ENCODE peak calls at places on chromosomes 5 and 9, in ten cellular contexts. T is KG1; D is progenitor cell of endocrine pancreas; M is stimulated activated effector memory CD8-positive, alpha-beta T cell treated with anti-CD3 and anti-CD28 coated beads, Interleukin-12 subunit alpha, Interleukin-12 subunit beta, amount 100 ng/mL, for 72 hours; C is nucleus accumbens; J is cardiac fibroblast; O is activated T-cell treated with anti-CD3 and anti-CD28 coated beads, Interleukin-2, amount 50 U/mL, for 72 hours; S is CD8-positive, alpha-beta memory T cell; L is NCI-H1694 treated with DMSO at 0.1 percent for 48 hours; U is NCI-H2171 treated with DMSO at 0.1 percent for 48 hours. H is an unnamed sample.

GRCh38 chr5:141223112-141223783 is at the start of gene PCDHB14:
- DNase-seq in T (no peak), D (no peak), M (no peak), C (no peak), J (peak; percentile 41), O (no peak), S (no peak), L (peak; percentile 6), U (peak; percentile 52), H (peak; percentile 27)

GRCh38 chr5:58268263-58268662 is 191.6 kb downstream of the PLK2 start:
- DNase-seq in T (no peak), D (no peak), M (no peak), C (no peak), J (no peak), O (no peak), S (no peak), L (no peak), U (no peak), H (no peak)

GRCh38 chr9:91949946-91950664 is at the start of gene ROR2:
- DNase-seq in T (peak; percentile 13), D (peak; percentile 91), M (peak; percentile 81), C (peak; percentile 20), J (peak; percentile 86), O (peak; percentile 69), S (peak; percentile 36), L (peak; percentile 37), U (peak; percentile 34), H (peak; percentile 88)

GRCh38 chr9:115494958-115495690 is 377.2 kb upstream of the TNC start:
- DNase-seq in T (no peak), D (no peak), M (no peak), C (no peak), J (no peak), O (no peak), S (no peak), L (no peak), U (peak; percentile 26), H (peak; percentile 6)

GRCh38 chr9:7368410-7369292 is 430.9 kb downstream of the DMAC1 start:
- DNase-seq in T (no peak), D (no peak), M (no peak), C (no peak), J (peak; percentile 95), O (no peak), S (no peak), L (no peak), U (no peak), H (peak; percentile 48)

GRCh38 chr9:124513374-124513994 is 6.3 kb upstream of the NR5A1 start:
- DNase-seq in T (peak; percentile 22), D (no peak), M (no peak), C (no peak), J (no peak), O (no peak), S (no peak), L (no peak), U (no peak), H (no peak)

GRCh38 chr5:75037106-75037505 is 15.3 kb downstream of the GCNT4 start:
- DNase-seq in T (no peak), D (no peak), M (no peak), C (no peak), J (peak; percentile 32), O (peak; percentile 34), S (no peak), L (no peak), U (no peak), H (peak; percentile 51)

GRCh38 chr5:76944638-76945037 is 8.2 kb upstream of the CRHBP start:
- DNase-seq in T (no peak), D (no peak), M (no peak), C (no peak), J (no peak), O (no peak), S (no peak), L (no peak), U (no peak), H (no peak)

GRCh38 chr5:132456553-132457361 is 33.8 kb downstream of the IRF1 start:
- DNase-seq in T (peak; percentile 15), D (no peak), M (peak; percentile 78), C (no peak), J (peak; percentile 52), O (peak; percentile 69), S (peak; percentile 60), L (no peak), U (no peak), H (no peak)

H was measured in cardiac muscle cell.